ENCODE peak calls at places on chromosomes 13 and 19, in five cellular contexts. Q is A549, J is breast epithelium, G is upper lobe of left lung, A is substantia nigra. U is an unnamed sample.

GRCh38 chr13:78121459-78122348 is 203.1 kb upstream of the EDNRB start:
- DNase-seq in Q (peak; percentile 10), J (no peak), G (no peak), A (peak; percentile 16), U (no peak)

GRCh38 chr19:1161716-1162115 is 12.4 kb downstream of the SBNO2 start:
- DNase-seq in Q (peak; percentile 54), J (no peak), G (peak; percentile 80), A (no peak), U (peak; percentile 28)

GRCh38 chr19:2703077-2703437 is 563 bp upstream of the GNG7 start:
- DNase-seq in Q (no peak), J (no peak), G (no peak), A (no peak), U (no peak)

GRCh38 chr13:114282143-114282685 is 813 bp downstream of the UPF3A start:
- DNase-seq in Q (no peak), J (peak; percentile 54), G (peak; percentile 90), A (no peak), U (peak; percentile 29)

GRCh38 chr13:90238433-90238832 is 1109.1 kb upstream of the MIR17HG start:
- DNase-seq in Q (no peak), J (no peak), G (no peak), A (no peak), U (no peak)

GRCh38 chr19:5942991-5943390 is 28.9 kb downstream of the CAPS start:
- DNase-seq in Q (no peak), J (no peak), G (no peak), A (no peak), U (no peak)

GRCh38 chr13:97367016-97367415 is 67.0 kb upstream of the RAP2A start:
- DNase-seq in Q (no peak), J (no peak), G (no peak), A (no peak), U (no peak)

GRCh38 chr13:27672025-27672424 is 50.3 kb downstream of the POLR1D start:
- DNase-seq in Q (no peak), J (no peak), G (no peak), A (no peak), U (no peak)

GRCh38 chr19:45901432-45901903 is 945 bp downstream of the MYPOP start:
- DNase-seq in Q (no peak), J (no peak), G (peak; percentile 88), A (no peak), U (no peak)

GRCh38 chr13:110520431-110521295 is 40.9 kb downstream of the RAB20 start:
- DNase-seq in Q (no peak), J (no peak), G (peak; percentile 61), A (peak; percentile 81), U (peak; percentile 90)

GRCh38 chr19:40620161-40620485 is 19.0 kb downstream of the LTBP4 start:
- DNase-seq in Q (no peak), J (no peak), G (no peak), A (no peak), U (peak; percentile 9)
- H3K27ac ChIP-seq in Q (no peak overlapping the region), J (no peak overlapping the region), G (no peak overlapping the region), A (no peak overlapping the region), U (peak overlapping the region; percentile 1)

GRCh38 chr19:29833614-29834261 is 21.9 kb downstream of the CCNE1 start:
- DNase-seq in Q (no peak), J (no peak), G (no peak), A (no peak), U (no peak)

GRCh38 chr19:29831686-29832085 is 19.9 kb downstream of the CCNE1 start:
- DNase-seq in Q (no peak), J (no peak), G (no peak), A (no peak), U (no peak)

GRCh38 chr19:29831041-29831548 is 19.3 kb downstream of the CCNE1 start:
- DNase-seq in Q (no peak), J (no peak), G (no peak), A (no peak), U (no peak)

GRCh38 chr19:29834991-29835390 is 23.2 kb downstream of the CCNE1 start:
- DNase-seq in Q (no peak), J (no peak), G (no peak), A (no peak), U (no peak)

GRCh38 chr19:29832801-29833200 is 21.0 kb downstream of the CCNE1 start:
- DNase-seq in Q (no peak), J (no peak), G (no peak), A (no peak), U (no peak)
- H3K27ac ChIP-seq in Q (no peak overlapping the region), J (no peak overlapping the region), G (no peak overlapping the region), A (no peak overlapping the region), U (no peak overlapping the region)

GRCh38 chr19:7831452-7831851 is 1.4 kb downstream of the EVI5L start:
- DNase-seq in Q (peak; percentile 73), J (no peak), G (no peak), A (peak; percentile 36), U (no peak)
- H3K27ac ChIP-seq in Q (no peak overlapping the region), J (peak overlapping the region; percentile 55), G (no peak overlapping the region), A (peak overlapping the region; percentile 81), U (no peak overlapping the region)

GRCh38 chr13:48750588-48751383 is 97.1 kb downstream of the CYSLTR2 start:
- DNase-seq in Q (no peak), J (no peak), G (no peak), A (no peak), U (peak; percentile 76)

GRCh38 chr13:48748681-48749080 is 95.0 kb downstream of the CYSLTR2 start:
- DNase-seq in Q (no peak), J (no peak), G (no peak), A (no peak), U (no peak)

GRCh38 chr13:48746816-48747215 is 93.1 kb downstream of the CYSLTR2 start:
- DNase-seq in Q (no peak), J (no peak), G (no peak), A (no peak), U (no peak)

GRCh38 chr13:48749699-48750473 is 96.2 kb downstream of the CYSLTR2 start:
- DNase-seq in Q (peak; percentile 62), J (no peak), G (no peak), A (peak; percentile 29), U (peak; percentile 74)

GRCh38 chr13:48749144-48749543 is 95.4 kb downstream of the CYSLTR2 start:
- DNase-seq in Q (no peak), J (no peak), G (no peak), A (no peak), U (no peak)
- H3K27ac ChIP-seq in Q (no peak overlapping the region), J (no peak overlapping the region), G (no peak overlapping the region), A (no peak overlapping the region), U (peak overlapping the region; percentile 61)

DNA sequence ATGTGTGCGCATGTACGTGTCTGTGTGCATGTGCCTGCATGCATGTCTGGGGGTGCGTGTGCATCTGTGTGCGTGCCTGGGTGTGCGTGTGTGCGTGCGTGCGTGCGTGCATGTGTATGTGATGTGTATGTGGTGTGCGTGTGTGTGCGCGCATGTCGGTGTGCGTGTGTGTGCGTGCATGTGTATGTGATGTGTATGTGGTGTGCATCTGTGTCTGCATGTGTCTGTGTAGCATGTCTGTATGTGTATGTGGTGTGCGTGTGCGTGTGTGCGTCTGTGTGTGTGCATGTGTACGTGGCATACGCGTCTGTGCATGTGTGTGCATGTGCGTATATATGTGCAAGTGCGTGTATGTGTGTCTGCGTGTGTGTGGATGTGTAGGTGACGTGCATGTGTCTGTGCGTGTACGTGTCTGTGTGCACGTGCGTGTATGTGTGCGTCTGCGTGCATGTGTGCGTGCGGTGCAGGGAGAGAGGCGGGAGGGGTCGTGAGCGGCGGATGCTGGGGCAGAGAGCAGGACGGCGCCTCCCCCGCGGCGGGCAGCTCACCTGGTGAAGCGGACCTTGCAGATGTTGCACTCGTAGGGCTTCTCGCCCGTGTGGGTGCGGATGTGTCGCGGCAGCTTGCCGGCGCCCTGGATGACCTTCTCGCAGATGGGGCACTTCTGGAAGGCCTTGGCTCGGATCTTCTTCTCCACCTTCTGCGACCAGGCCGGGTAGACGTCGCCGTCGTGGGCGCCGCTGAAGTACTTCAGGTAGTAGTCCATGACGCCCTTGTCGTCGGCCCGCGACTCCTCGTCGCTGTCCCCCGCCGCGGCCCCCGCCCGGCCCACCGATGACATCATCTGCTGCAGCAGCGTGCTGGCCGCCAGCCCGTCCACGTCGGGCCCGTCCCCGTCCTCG is 13.0 kb downstream of the ZBTB7A start:
- DNase-seq in Q (no peak), J (no peak), G (peak; percentile 87), A (no peak), U (no peak)
- H3K27ac ChIP-seq in Q (peak overlapping the region; percentile 94), J (peak overlapping the region; percentile 94), G (no peak overlapping the region), A (peak overlapping the region; percentile 87), U (no peak overlapping the region)

U was measured in heart left ventricle.